ENCODE peak calls at places on chromosomes 13 and 19, in six cellular contexts. F is cardiac muscle cell; O is lower lobe of right lung; V is CD8-positive, alpha-beta memory T cell; W is upper lobe of right lung; M is choroid plexus epithelial cell. J is an unnamed sample.

GRCh38 chr19:29965529-29965928 is 23.5 kb downstream of the URI1 start:
- DNase-seq in F (no peak), O (no peak), V (no peak), W (no peak), M (peak), J (peak)

GRCh38 chr13:47564041-47564440 is 437.0 kb downstream of the SUCLA2 start:
- DNase-seq in F (no peak), O (no peak), V (no peak), W (no peak), M (peak), J (no peak)

GRCh38 chr19:752652-753517 is 2.0 kb downstream of the MISP start:
- DNase-seq in F (peak), O (peak), V (no peak), W (peak), M (peak), J (peak)

GRCh38 chr19:7870571-7871279 is 3.5 kb downstream of the PRR36 start:
- DNase-seq in F (peak), O (no peak), V (peak), W (peak), M (peak), J (peak)

GRCh38 chr19:43596842-43597461 is 557 bp downstream of the ZNF576 start:
- DNase-seq in F (no peak), O (no peak), V (no peak), W (no peak), M (peak), J (no peak)

GRCh38 chr13:33355470-33355869 is 69.9 kb upstream of the STARD13 start:
- DNase-seq in F (peak), O (no peak), V (no peak), W (no peak), M (peak), J (peak)

GRCh38 chr19:8361921-8362793 is 1.8 kb upstream of the ANGPTL4 start:
- DNase-seq in F (peak), O (peak), V (no peak), W (peak), M (peak), J (peak)

GRCh38 chr13:95603887-95604533 is 40.5 kb downstream of the DZIP1 start:
- DNase-seq in F (peak), O (no peak), V (no peak), W (peak), M (peak), J (peak)

GRCh38 chr13:20525144-20525600 is 485 bp downstream of the CRYL1 start:
- DNase-seq in F (peak), O (peak), V (no peak), W (peak), M (no peak), J (peak)

GRCh38 chr19:28218728-28219127 is 994.2 kb downstream of the UQCRFS1 start:
- DNase-seq in F (no peak), O (no peak), V (no peak), W (no peak), M (no peak), J (no peak)

GRCh38 chr19:3133793-3134116 is 2.1 kb upstream of the GNA15 start:
- DNase-seq in F (no peak), O (no peak), V (no peak), W (no peak), M (no peak), J (no peak)

GRCh38 chr19:3136684-3137055 is 837 bp downstream of the GNA15 start:
- DNase-seq in F (no peak), O (no peak), V (no peak), W (no peak), M (no peak), J (no peak)

GRCh38 chr19:3135961-3136683 is at the start of gene GNA15:
- DNase-seq in F (no peak), O (peak), V (no peak), W (peak), M (no peak), J (no peak)

GRCh38 chr19:3131168-3131567 is 4.7 kb upstream of the GNA15 start:
- DNase-seq in F (no peak), O (no peak), V (no peak), W (no peak), M (no peak), J (no peak)

GRCh38 chr19:3132971-3133792 is 2.7 kb upstream of the GNA15 start:
- DNase-seq in F (peak), O (no peak), V (peak), W (peak), M (peak), J (no peak)
- H3K4me3 ChIP-seq in F (no peak), O (no peak), V (peak), W (no peak), M (no peak), J (no peak)

GRCh38 chr13:51644649-51645048 is 60.4 kb downstream of the WDFY2 start:
- DNase-seq in F (peak), O (no peak), V (peak), W (no peak), M (peak), J (peak)
- H3K4me3 ChIP-seq in F (no peak), O (no peak), V (no peak), W (no peak), M (no peak), J (no peak)

GRCh38 chr13:76991432-76991795 is 467 bp upstream of the CLN5 start:
- DNase-seq in F (no peak), O (peak), V (no peak), W (no peak), M (no peak), J (no peak)
- H3K4me3 ChIP-seq in F (peak), O (peak), V (peak), W (peak), M (peak), J (peak)

DNA sequence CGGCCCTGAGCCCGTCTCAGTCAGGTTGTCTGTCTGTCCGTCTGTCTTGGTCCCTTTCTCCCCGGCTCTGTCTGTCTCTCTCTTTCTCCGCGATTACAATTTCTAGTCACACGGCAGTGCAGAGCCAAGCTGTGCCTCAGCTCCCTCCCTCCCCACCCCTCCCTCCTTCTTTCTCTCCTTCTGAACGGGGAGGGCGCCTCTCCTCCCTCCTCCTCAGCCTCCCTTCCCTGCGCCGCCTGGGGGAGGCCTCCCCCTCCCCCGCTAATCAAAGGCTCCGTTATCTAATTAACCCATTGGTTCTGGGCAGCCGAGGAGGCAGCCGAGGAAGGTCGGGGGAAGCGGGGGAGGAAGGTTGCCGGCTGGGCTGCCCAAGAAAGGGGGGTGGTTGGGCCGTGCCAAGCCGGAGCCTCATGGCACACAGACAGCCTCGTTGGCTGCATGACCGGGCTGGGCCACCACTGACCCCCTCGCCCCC is 16.5 kb downstream of the LRRC4B start:
- DNase-seq in F (peak), O (no peak), V (no peak), W (no peak), M (no peak), J (no peak)
- H3K4me3 ChIP-seq in F (peak), O (no peak), V (no peak), W (no peak), M (no peak), J (no peak)